ENCODE peak calls at places on chromosomes 5 and 9, in five cellular contexts. O, S, K, E and M are unnamed samples. For H3K4me1 and H3K36me3, the result is how much of the 10 kb centered on the place peaks cover.

GRCh38 chr5:67092447-67093023 is 104.1 kb downstream of the CD180 start:
- DNase-seq in O (no peak), S (no peak), K (no peak), E (peak), M (no peak)

GRCh38 chr5:32291591-32291990 is 21.1 kb downstream of the MTMR12 start:
- DNase-seq in O (no peak), S (no peak), K (no peak), E (no peak), M (no peak)

GRCh38 chr5:173328896-173329369 is 719 bp upstream of the STC2 start:
- DNase-seq in O (no peak), S (peak), K (peak), E (peak), M (no peak)

GRCh38 chr5:14914603-14915277 is 43.2 kb upstream of the ANKH start:
- DNase-seq in O (no peak), S (peak), K (no peak), E (peak), M (no peak)

GRCh38 chr5:112710896-112711295 is 26.8 kb upstream of the APC start:
- DNase-seq in O (no peak), S (no peak), K (peak), E (no peak), M (no peak)

GRCh38 chr5:167671176-167671575 is 620.3 kb upstream of the WWC1 start:
- DNase-seq in O (no peak), S (peak), K (no peak), E (peak), M (no peak)

GRCh38 chr5:59286510-59286909 is 607.0 kb downstream of the PDE4D start:
- DNase-seq in O (no peak), S (no peak), K (no peak), E (no peak), M (no peak)

GRCh38 chr9:22210262-22210661 is 201.2 kb upstream of the CDKN2B start:
- DNase-seq in O (no peak), S (peak), K (no peak), E (no peak), M (no peak)

GRCh38 chr5:124824637-124825158 is 78.3 kb upstream of the ZNF608 start:
- DNase-seq in O (no peak), S (peak), K (peak), E (peak), M (no peak)

GRCh38 chr9:35398651-35399335 is 91.1 kb upstream of the RUSC2 start:
- DNase-seq in O (no peak), S (no peak), K (no peak), E (no peak), M (no peak)

GRCh38 chr9:6086006-6086655 is 70.7 kb upstream of the RANBP6 start:
- DNase-seq in O (no peak), S (no peak), K (no peak), E (no peak), M (no peak)

GRCh38 chr5:172633403-172633970 is 7.6 kb upstream of the NEURL1B start:
- DNase-seq in O (no peak), S (no peak), K (no peak), E (no peak), M (no peak)

GRCh38 chr9:19720374-19720773 is 68.5 kb downstream of the SLC24A2 start:
- DNase-seq in O (peak), S (peak), K (peak), E (peak), M (peak)

GRCh38 chr5:2738156-2738699 is 13.2 kb downstream of the IRX2 start:
- DNase-seq in O (no peak), S (no peak), K (no peak), E (no peak), M (no peak)

GRCh38 chr5:2738700-2739359 is 12.6 kb downstream of the IRX2 start:
- DNase-seq in O (no peak), S (peak), K (no peak), E (no peak), M (no peak)

GRCh38 chr5:2740051-2740848 is 11.2 kb downstream of the IRX2 start:
- DNase-seq in O (no peak), S (peak), K (peak), E (no peak), M (no peak)

GRCh38 chr5:2740849-2741555 is 10.5 kb downstream of the IRX2 start:
- DNase-seq in O (no peak), S (peak), K (no peak), E (no peak), M (no peak)

GRCh38 chr5:2739360-2740050 is 12.0 kb downstream of the IRX2 start:
- DNase-seq in O (no peak), S (peak), K (peak), E (no peak), M (no peak)
- H3K9ac ChIP-seq in O (no peak), S (peak), K (no peak), E (no peak), M (peak)

GRCh38 chr5:151236888-151237287 is 13.0 kb upstream of the CCDC69 start:
- DNase-seq in O (no peak), S (no peak), K (no peak), E (no peak), M (no peak)

GRCh38 chr5:151240891-151241290 is 12.1 kb upstream of the GM2A start:
- DNase-seq in O (no peak), S (no peak), K (no peak), E (no peak), M (no peak)

GRCh38 chr5:151237685-151238084 is 13.8 kb upstream of the CCDC69 start:
- DNase-seq in O (no peak), S (no peak), K (no peak), E (no peak), M (no peak)

GRCh38 chr5:151238303-151238741 is 14.4 kb upstream of the CCDC69 start:
- DNase-seq in O (peak), S (no peak), K (no peak), E (no peak), M (no peak)

GRCh38 chr5:151239237-151239861 is 13.6 kb upstream of the GM2A start:
- DNase-seq in O (peak), S (peak), K (peak), E (peak), M (no peak)
- H3K4me1 ChIP-seq in O (under half), S (under half), K (under half), E (under half), M (under half)

DNA sequence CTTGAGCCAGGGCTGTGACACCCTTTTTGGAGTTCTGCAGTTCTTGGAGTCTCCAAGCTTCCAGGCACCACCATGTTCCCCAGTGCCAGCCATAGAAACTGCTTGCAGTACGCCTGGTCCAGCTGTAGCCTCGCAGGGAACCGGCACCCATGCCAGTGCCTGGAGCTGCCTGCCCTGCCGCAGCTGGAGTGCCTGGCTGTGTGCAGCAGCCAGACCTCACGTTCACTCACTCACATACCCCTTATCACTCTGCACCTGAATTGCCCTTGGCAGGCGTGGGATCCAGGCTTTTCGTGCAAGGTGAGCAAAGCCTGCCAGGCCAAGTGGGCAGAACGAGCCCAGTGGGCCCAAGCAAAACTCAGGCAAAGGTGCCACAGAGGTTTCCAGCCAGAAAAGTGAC is 77.8 kb upstream of the SHB start:
- DNase-seq in O (no peak), S (no peak), K (no peak), E (no peak), M (no peak)
- H3K36me3 ChIP-seq in O (under half), S (under half), K (under half), E (under half), M (under half)

GRCh38 chr9:137069508-137070071 is 767 bp downstream of the SAPCD2 start:
- DNase-seq in O (peak), S (no peak), K (no peak), E (no peak), M (no peak)

GRCh38 chr9:137070201-137070905 is at the start of gene SAPCD2:
- DNase-seq in O (peak), S (peak), K (peak), E (peak), M (peak)

GRCh38 chr9:137067860-137068538 is 2.4 kb downstream of the SAPCD2 start:
- DNase-seq in O (peak), S (peak), K (peak), E (peak), M (peak)

GRCh38 chr9:137070906-137071275 is 534 bp upstream of the SAPCD2 start:
- DNase-seq in O (peak), S (no peak), K (no peak), E (no peak), M (no peak)

GRCh38 chr9:137068539-137069507 is 1.5 kb downstream of the SAPCD2 start:
- DNase-seq in O (no peak), S (no peak), K (no peak), E (no peak), M (no peak)
- H3K9ac ChIP-seq in O (peak), S (no peak), K (peak), E (no peak), M (peak)

DNA sequence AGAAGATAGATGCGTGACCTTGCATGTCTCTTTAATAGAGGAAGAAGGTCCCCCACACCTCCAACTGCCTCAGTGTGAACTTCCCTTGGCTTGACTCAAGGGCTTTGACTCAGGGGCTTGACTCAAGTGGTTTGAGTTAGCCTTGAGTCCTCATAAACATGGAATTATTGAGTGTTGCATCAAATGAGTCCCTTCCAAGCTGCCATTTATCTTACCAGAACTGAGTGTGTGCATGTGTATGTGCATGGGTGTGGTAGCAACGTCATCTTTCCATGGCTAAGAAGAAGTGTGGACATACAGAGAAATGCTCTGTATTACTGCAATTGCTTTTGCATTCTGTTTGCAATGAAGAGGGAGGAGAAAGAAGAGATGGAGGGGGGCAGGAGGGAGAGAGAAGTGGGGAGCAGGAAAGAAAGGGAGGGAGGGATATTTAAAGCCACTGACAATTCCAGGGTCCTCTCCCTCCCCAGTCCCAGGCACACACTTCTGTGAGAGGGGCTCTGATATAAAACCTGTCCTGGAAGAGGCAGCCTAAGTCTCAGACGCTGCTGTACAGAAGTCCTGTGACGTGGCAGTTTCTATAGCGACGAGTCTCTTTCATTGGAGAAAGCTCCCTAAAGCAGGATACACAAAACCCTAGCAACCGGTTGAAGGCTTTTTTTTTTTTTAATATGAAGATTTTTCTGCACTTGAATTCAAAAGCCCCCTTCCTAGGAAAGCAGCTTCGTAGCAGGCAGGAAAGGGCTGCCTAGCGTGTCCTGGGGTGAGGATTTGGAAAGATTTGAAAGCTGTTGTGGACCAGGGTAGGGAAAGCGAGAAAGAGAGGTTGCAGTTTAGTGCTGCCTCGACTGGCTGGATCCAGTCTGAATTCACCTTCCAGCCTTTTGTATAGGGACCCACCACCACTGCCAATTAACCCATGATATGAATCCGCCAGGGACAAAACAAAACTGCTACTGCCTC is 93.3 kb upstream of the MAP1B start:
- DNase-seq in O (no peak), S (no peak), K (peak), E (peak), M (no peak)
- H3K4me1 ChIP-seq in O (under half), S (under half), K (under half), E (under half), M (under half)

DNA sequence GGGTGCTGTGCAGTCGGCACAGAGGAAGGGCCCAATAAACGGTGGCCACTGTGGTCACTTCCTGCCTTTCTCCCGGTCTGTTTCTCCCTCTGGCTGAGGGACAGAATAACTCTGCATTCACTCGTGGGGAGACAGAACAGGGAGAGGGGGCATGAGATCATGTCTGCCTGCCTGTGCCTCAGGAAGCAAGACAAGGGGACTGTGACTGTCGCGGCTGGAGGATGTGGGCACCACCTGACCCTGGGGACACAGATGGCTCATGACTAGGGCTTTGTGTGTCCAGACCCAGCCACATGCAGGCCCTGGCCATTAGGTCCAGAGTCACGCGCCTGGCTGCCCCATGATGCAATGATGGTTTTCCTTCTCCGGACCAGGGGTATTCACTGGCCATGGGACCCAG is 5.8 kb downstream of the TRUB2 start:
- DNase-seq in O (no peak), S (no peak), K (no peak), E (no peak), M (no peak)
- H3K36me3 ChIP-seq in O (half or more), S (under half), K (under half), E (under half), M (half or more)